ENCODE peak calls at places on chromosomes 16 and 17, in eight cellular contexts. One of them, this sample, is unnamed.

GRCh38 chr16:8632675-8633182 is 11.2 kb downstream of the METTL22 start:
- DNase-seq in ovary: no peak
- DNase-seq in thyroid gland: no peak
- DNase-seq in A549: no peak
- DNase-seq in stomach: no peak
- DNase-seq in esophagus muscularis mucosa: no peak
- DNase-seq in suprapubic skin: no peak
- DNase-seq in sigmoid colon: peak; percentile 70
- DNase-seq in this sample: peak; percentile 20

GRCh38 chr16:27235938-27236245 is 32.6 kb downstream of the KDM8 start:
- DNase-seq in ovary: peak; percentile 37
- DNase-seq in thyroid gland: no peak
- DNase-seq in A549: no peak
- DNase-seq in stomach: no peak
- DNase-seq in esophagus muscularis mucosa: no peak
- DNase-seq in suprapubic skin: no peak
- DNase-seq in sigmoid colon: peak; percentile 68
- DNase-seq in this sample: no peak

GRCh38 chr16:89599451-89599858 is 14.0 kb upstream of the DPEP1 start:
- DNase-seq in ovary: no peak
- DNase-seq in thyroid gland: no peak
- DNase-seq in A549: peak; percentile 65
- DNase-seq in stomach: no peak
- DNase-seq in esophagus muscularis mucosa: no peak
- DNase-seq in suprapubic skin: no peak
- DNase-seq in sigmoid colon: no peak
- DNase-seq in this sample: no peak

GRCh38 chr17:69088643-69089200 is 28.0 kb upstream of the ABCA9 start:
- DNase-seq in ovary: no peak
- DNase-seq in thyroid gland: no peak
- DNase-seq in A549: no peak
- DNase-seq in stomach: no peak
- DNase-seq in esophagus muscularis mucosa: no peak
- DNase-seq in suprapubic skin: no peak
- DNase-seq in sigmoid colon: no peak
- DNase-seq in this sample: no peak

GRCh38 chr17:10197721-10198508 is 491 bp downstream of the GAS7 start:
- DNase-seq in ovary: peak; percentile 52
- DNase-seq in thyroid gland: no peak
- DNase-seq in A549: no peak
- DNase-seq in stomach: no peak
- DNase-seq in esophagus muscularis mucosa: no peak
- DNase-seq in suprapubic skin: no peak
- DNase-seq in sigmoid colon: no peak
- DNase-seq in this sample: peak; percentile 23

GRCh38 chr16:89798832-89799370 is 17.5 kb downstream of the FANCA start:
- DNase-seq in ovary: no peak
- DNase-seq in thyroid gland: peak; percentile 32
- DNase-seq in A549: no peak
- DNase-seq in stomach: no peak
- DNase-seq in esophagus muscularis mucosa: no peak
- DNase-seq in suprapubic skin: no peak
- DNase-seq in sigmoid colon: no peak
- DNase-seq in this sample: no peak

GRCh38 chr16:25171390-25171789 is 45.4 kb upstream of the AQP8 start:
- DNase-seq in ovary: no peak
- DNase-seq in thyroid gland: no peak
- DNase-seq in A549: no peak
- DNase-seq in stomach: no peak
- DNase-seq in esophagus muscularis mucosa: no peak
- DNase-seq in suprapubic skin: no peak
- DNase-seq in sigmoid colon: no peak
- DNase-seq in this sample: no peak

GRCh38 chr16:4736546-4736945 is 2.2 kb downstream of the DNAAF8 start:
- DNase-seq in ovary: no peak
- DNase-seq in thyroid gland: no peak
- DNase-seq in A549: no peak
- DNase-seq in stomach: no peak
- DNase-seq in esophagus muscularis mucosa: no peak
- DNase-seq in suprapubic skin: no peak
- DNase-seq in sigmoid colon: no peak
- DNase-seq in this sample: no peak

GRCh38 chr17:31310877-31311276 is 3.0 kb downstream of the EVI2B start:
- DNase-seq in ovary: no peak
- DNase-seq in thyroid gland: no peak
- DNase-seq in A549: no peak
- DNase-seq in stomach: no peak
- DNase-seq in esophagus muscularis mucosa: no peak
- DNase-seq in suprapubic skin: no peak
- DNase-seq in sigmoid colon: no peak
- DNase-seq in this sample: no peak

GRCh38 chr16:69108069-69108904 is 2.8 kb downstream of the HAS3 start:
- DNase-seq in ovary: peak; percentile 27
- DNase-seq in thyroid gland: no peak
- DNase-seq in A549: no peak
- DNase-seq in stomach: no peak
- DNase-seq in esophagus muscularis mucosa: no peak
- DNase-seq in suprapubic skin: no peak
- DNase-seq in sigmoid colon: no peak
- DNase-seq in this sample: no peak

GRCh38 chr16:23546778-23547177 is 10.4 kb downstream of the EARS2 start:
- DNase-seq in ovary: no peak
- DNase-seq in thyroid gland: no peak
- DNase-seq in A549: no peak
- DNase-seq in stomach: no peak
- DNase-seq in esophagus muscularis mucosa: no peak
- DNase-seq in suprapubic skin: no peak
- DNase-seq in sigmoid colon: no peak
- DNase-seq in this sample: no peak

GRCh38 chr16:56781565-56781964 is 51.6 kb downstream of the NUP93 start:
- DNase-seq in ovary: no peak
- DNase-seq in thyroid gland: no peak
- DNase-seq in A549: no peak
- DNase-seq in stomach: no peak
- DNase-seq in esophagus muscularis mucosa: no peak
- DNase-seq in suprapubic skin: no peak
- DNase-seq in sigmoid colon: no peak
- DNase-seq in this sample: no peak

GRCh38 chr16:52383640-52384292 is 163.2 kb downstream of the TOX3 start:
- DNase-seq in ovary: no peak
- DNase-seq in thyroid gland: no peak
- DNase-seq in A549: no peak
- DNase-seq in stomach: no peak
- DNase-seq in esophagus muscularis mucosa: peak; percentile 68
- DNase-seq in suprapubic skin: no peak
- DNase-seq in sigmoid colon: no peak
- DNase-seq in this sample: no peak

GRCh38 chr17:3020381-3020780 is 43.0 kb downstream of the OR1D5 start:
- DNase-seq in ovary: peak; percentile 17
- DNase-seq in thyroid gland: no peak
- DNase-seq in A549: no peak
- DNase-seq in stomach: no peak
- DNase-seq in esophagus muscularis mucosa: no peak
- DNase-seq in suprapubic skin: no peak
- DNase-seq in sigmoid colon: peak; percentile 37
- DNase-seq in this sample: no peak

GRCh38 chr17:82230627-82231311 is 1.9 kb downstream of the SLC16A3 start:
- DNase-seq in ovary: peak; percentile 92
- DNase-seq in thyroid gland: peak; percentile 79
- DNase-seq in A549: peak; percentile 79
- DNase-seq in stomach: peak; percentile 88
- DNase-seq in esophagus muscularis mucosa: peak; percentile 95
- DNase-seq in suprapubic skin: peak; percentile 93
- DNase-seq in sigmoid colon: peak; percentile 93
- DNase-seq in this sample: peak; percentile 92

GRCh38 chr17:82229686-82230626 is 1.1 kb downstream of the SLC16A3 start:
- DNase-seq in ovary: no peak
- DNase-seq in thyroid gland: no peak
- DNase-seq in A549: no peak
- DNase-seq in stomach: no peak
- DNase-seq in esophagus muscularis mucosa: no peak
- DNase-seq in suprapubic skin: no peak
- DNase-seq in sigmoid colon: peak; percentile 78
- DNase-seq in this sample: no peak

GRCh38 chr17:82227629-82228277 is 1.1 kb upstream of the SLC16A3 start:
- DNase-seq in ovary: no peak
- DNase-seq in thyroid gland: no peak
- DNase-seq in A549: no peak
- DNase-seq in stomach: no peak
- DNase-seq in esophagus muscularis mucosa: no peak
- DNase-seq in suprapubic skin: no peak
- DNase-seq in sigmoid colon: peak; percentile 70
- DNase-seq in this sample: no peak

GRCh38 chr17:82228278-82228841 is 482 bp upstream of the SLC16A3 start:
- DNase-seq in ovary: no peak
- DNase-seq in thyroid gland: peak; percentile 27
- DNase-seq in A549: no peak
- DNase-seq in stomach: peak; percentile 72
- DNase-seq in esophagus muscularis mucosa: no peak
- DNase-seq in suprapubic skin: no peak
- DNase-seq in sigmoid colon: peak; percentile 80
- DNase-seq in this sample: no peak

GRCh38 chr17:82228842-82229685 is at the start of gene SLC16A3:
- DNase-seq in ovary: no peak
- DNase-seq in thyroid gland: peak; percentile 73
- DNase-seq in A549: no peak
- DNase-seq in stomach: peak; percentile 76
- DNase-seq in esophagus muscularis mucosa: peak; percentile 89
- DNase-seq in suprapubic skin: no peak
- DNase-seq in sigmoid colon: peak; percentile 83
- DNase-seq in this sample: peak; percentile 57
- TF ChIP-seq POLR2A in ovary: peak; percentile 21
- TF ChIP-seq POLR2A in thyroid gland: peak; percentile 94
- TF ChIP-seq POLR2A in A549: peak; percentile 93
- TF ChIP-seq POLR2A in stomach: no peak
- TF ChIP-seq POLR2A in esophagus muscularis mucosa: peak; percentile 31
- TF ChIP-seq POLR2A in suprapubic skin: no peak
- TF ChIP-seq POLR2A in sigmoid colon: no peak
- TF ChIP-seq POLR2A in this sample: no peak

DNA sequence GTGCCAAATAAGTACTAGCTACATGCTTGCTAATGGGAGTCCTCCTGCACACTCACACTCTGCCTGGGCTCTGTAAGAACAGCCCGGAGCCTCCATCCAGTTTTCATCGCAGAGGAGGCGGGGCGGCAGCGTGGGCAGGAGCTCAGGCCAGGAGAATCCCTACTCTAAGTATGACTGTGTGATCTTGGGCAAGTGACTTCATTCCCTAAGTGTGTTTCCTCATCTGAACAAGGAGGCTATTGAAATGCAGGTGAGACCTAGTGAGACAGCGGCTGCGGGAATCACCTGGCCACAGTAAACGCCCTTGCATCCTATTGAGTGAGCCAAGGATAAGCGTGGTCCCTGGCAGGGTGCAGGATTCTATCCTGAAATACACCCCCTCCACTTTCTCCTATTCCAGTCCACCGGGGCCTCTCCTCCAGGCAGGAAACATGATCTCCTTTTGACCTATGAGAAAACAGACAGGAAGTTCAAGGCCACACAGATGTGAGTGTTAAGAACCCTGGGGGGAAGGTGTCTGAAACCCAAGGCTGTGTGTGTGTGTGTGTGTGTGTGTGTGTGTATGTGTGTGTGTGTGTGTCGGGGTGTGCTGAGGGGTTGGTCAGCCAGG is 5.2 kb upstream of the RAI1 start:
- DNase-seq in ovary: no peak
- DNase-seq in thyroid gland: no peak
- DNase-seq in A549: no peak
- DNase-seq in stomach: no peak
- DNase-seq in esophagus muscularis mucosa: no peak
- DNase-seq in suprapubic skin: no peak
- DNase-seq in sigmoid colon: no peak
- DNase-seq in this sample: no peak
- H3K4me1 ChIP-seq in ovary: no peaks in the 10 kb centered on the region
- H3K4me1 ChIP-seq in thyroid gland: peaks cover 22% of the 10 kb centered on the region
- H3K4me1 ChIP-seq in A549: peaks cover 10% of the 10 kb centered on the region
- H3K4me1 ChIP-seq in stomach: no peaks in the 10 kb centered on the region
- H3K4me1 ChIP-seq in esophagus muscularis mucosa: peaks cover 6% of the 10 kb centered on the region
- H3K4me1 ChIP-seq in suprapubic skin: peaks cover 14% of the 10 kb centered on the region
- H3K4me1 ChIP-seq in sigmoid colon: peaks cover 3% of the 10 kb centered on the region
- H3K4me1 ChIP-seq in this sample: peaks cover 12% of the 10 kb centered on the region

DNA sequence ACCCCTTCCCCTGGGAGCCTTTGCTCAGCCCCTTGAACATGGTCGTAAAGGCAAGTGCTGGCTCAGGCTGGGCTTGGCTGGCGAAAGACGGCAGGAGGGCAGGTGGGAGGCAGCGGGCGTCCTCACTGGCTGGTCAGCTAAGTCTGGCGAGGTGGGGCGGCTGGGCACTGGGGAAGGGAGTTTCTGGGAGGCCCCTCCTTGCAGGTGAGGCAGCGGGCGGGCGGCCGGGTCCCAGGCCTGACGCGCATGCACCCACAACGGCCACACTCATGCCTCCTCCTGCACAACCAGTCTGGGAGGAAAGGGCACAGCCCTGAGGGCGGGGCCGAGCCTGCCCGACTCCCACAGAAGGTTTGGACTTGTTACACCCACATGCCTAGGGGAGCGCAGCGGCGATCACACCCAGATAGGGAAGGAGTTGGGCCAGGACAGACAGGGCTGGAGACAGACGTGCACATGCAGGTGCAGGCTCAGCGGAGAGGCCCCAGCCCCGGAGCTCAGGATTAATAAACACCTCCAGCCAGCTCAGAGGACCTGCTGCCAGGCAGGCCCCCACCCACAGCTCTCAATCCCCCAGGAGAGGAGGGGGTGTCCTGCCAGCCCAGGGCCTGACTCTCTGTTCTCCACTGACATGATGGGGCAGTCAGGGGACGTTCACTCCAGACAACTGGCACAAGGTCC is at the start of gene EVPL:
- DNase-seq in ovary: no peak
- DNase-seq in thyroid gland: peak; percentile 98
- DNase-seq in A549: peak; percentile 62
- DNase-seq in stomach: peak; percentile 88
- DNase-seq in esophagus muscularis mucosa: no peak
- DNase-seq in suprapubic skin: no peak
- DNase-seq in sigmoid colon: no peak
- DNase-seq in this sample: no peak
- TF ChIP-seq POLR2A in ovary: no peak
- TF ChIP-seq POLR2A in thyroid gland: peak; percentile 78
- TF ChIP-seq POLR2A in A549: peak; percentile 70
- TF ChIP-seq POLR2A in stomach: no peak
- TF ChIP-seq POLR2A in esophagus muscularis mucosa: no peak
- TF ChIP-seq POLR2A in suprapubic skin: no peak
- TF ChIP-seq POLR2A in sigmoid colon: no peak
- TF ChIP-seq POLR2A in this sample: no peak

DNA sequence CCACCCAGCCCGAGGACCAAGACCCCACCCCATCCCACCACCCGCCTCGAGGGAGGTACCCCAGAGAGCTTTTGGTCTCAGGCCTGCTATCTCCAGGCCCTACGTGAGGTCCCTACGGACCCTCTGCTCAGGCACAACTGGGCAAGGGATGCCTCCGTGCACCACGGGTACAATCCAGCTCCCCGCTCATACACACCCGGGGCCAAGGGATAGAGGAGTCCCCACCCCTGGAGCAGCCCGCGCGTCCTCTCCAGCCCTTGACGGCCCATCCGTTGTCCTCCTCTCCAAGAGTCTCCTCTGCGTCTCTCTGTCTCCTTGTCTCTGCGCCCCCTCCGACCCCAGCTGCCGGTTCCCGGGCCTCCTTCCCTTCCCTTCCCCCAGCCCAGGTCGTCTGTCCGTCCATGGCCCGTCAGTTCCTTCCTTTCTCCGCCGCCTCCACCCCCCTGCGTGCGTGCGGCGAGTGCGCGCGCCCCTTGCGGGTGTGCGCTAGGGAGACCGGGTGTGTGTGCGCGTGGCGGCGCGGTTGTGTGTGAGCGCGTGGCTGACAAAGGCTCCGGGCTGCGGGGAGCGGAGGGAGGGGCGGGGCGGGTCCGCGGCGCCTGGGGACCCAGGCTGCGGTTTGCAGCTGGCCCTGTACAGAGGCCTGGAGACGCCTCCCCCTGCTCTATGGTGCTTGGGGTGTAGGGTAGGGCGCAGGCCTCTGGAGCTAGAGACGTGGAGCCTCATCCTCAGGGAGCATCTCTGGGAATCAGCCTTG is 928 bp downstream of the SPNS2 start:
- DNase-seq in ovary: no peak
- DNase-seq in thyroid gland: no peak
- DNase-seq in A549: peak; percentile 38
- DNase-seq in stomach: no peak
- DNase-seq in esophagus muscularis mucosa: no peak
- DNase-seq in suprapubic skin: no peak
- DNase-seq in sigmoid colon: no peak
- DNase-seq in this sample: no peak
- H3K4me1 ChIP-seq in ovary: peaks cover 11% of the 10 kb centered on the region
- H3K4me1 ChIP-seq in thyroid gland: peaks cover 44% of the 10 kb centered on the region
- H3K4me1 ChIP-seq in A549: peaks cover 25% of the 10 kb centered on the region
- H3K4me1 ChIP-seq in stomach: peaks cover 39% of the 10 kb centered on the region
- H3K4me1 ChIP-seq in esophagus muscularis mucosa: peaks cover 45% of the 10 kb centered on the region
- H3K4me1 ChIP-seq in suprapubic skin: peaks cover 21% of the 10 kb centered on the region
- H3K4me1 ChIP-seq in sigmoid colon: peaks cover 21% of the 10 kb centered on the region
- H3K4me1 ChIP-seq in this sample: peaks cover 7% of the 10 kb centered on the region

This sample was measured in testis.